ENCODE peak calls at places on chromosomes 11 and 22, in five cellular contexts. X is HepG2, R is sigmoid colon, O is tibial nerve, B is upper lobe of left lung. V is an unnamed sample.

GRCh38 chr22:31125521-31126117 is 2.9 kb downstream of the INPP5J start:
- DNase-seq in X (no peak), R (no peak), O (no peak), B (no peak), V (no peak)

GRCh38 chr11:1838426-1839131 is at the start of gene TNNI2:
- DNase-seq in X (no peak), R (no peak), O (no peak), B (no peak), V (no peak)

GRCh38 chr22:16917144-16918003 is 90.6 kb downstream of the GAB4 start:
- DNase-seq in X (peak), R (no peak), O (peak), B (peak), V (peak)

GRCh38 chr22:41920271-41920976 is 5.5 kb upstream of the SHISA8 start:
- DNase-seq in X (no peak), R (no peak), O (no peak), B (no peak), V (peak)

GRCh38 chr11:46333129-46333947 is 13.9 kb upstream of the DGKZ start:
- DNase-seq in X (no peak), R (no peak), O (no peak), B (no peak), V (no peak)

GRCh38 chr11:31328698-31329097 is 40.8 kb downstream of the DCDC1 start:
- DNase-seq in X (no peak), R (no peak), O (no peak), B (no peak), V (no peak)

GRCh38 chr11:64254326-64254725 is 3.0 kb downstream of the PLCB3 start:
- DNase-seq in X (no peak), R (no peak), O (no peak), B (no peak), V (no peak)

GRCh38 chr11:103338621-103339484 is 229.6 kb downstream of the DYNC2H1 start:
- DNase-seq in X (no peak), R (no peak), O (no peak), B (no peak), V (no peak)

GRCh38 chr11:69039501-69039900 is 9.2 kb upstream of the TPCN2 start:
- DNase-seq in X (no peak), R (no peak), O (no peak), B (no peak), V (no peak)

GRCh38 chr11:2276999-2277328 is 6.6 kb upstream of the ASCL2 start:
- DNase-seq in X (no peak), R (no peak), O (no peak), B (no peak), V (no peak)

GRCh38 chr11:131498631-131499053 is 128.2 kb downstream of the NTM start:
- DNase-seq in X (no peak), R (no peak), O (no peak), B (no peak), V (no peak)

GRCh38 chr11:134223066-134223465 is 701 bp downstream of the NCAPD3 start:
- DNase-seq in X (no peak), R (no peak), O (no peak), B (no peak), V (no peak)

GRCh38 chr11:72719144-72719543 is 33.1 kb downstream of the ARAP1 start:
- DNase-seq in X (no peak), R (no peak), O (no peak), B (peak), V (no peak)

GRCh38 chr11:17686185-17686980 is 33.0 kb upstream of the MYOD1 start:
- DNase-seq in X (no peak), R (no peak), O (no peak), B (no peak), V (no peak)
- TF ChIP-seq EP300 in X (no peak), R (no peak), O (no peak), B (no peak), V (no peak)

DNA sequence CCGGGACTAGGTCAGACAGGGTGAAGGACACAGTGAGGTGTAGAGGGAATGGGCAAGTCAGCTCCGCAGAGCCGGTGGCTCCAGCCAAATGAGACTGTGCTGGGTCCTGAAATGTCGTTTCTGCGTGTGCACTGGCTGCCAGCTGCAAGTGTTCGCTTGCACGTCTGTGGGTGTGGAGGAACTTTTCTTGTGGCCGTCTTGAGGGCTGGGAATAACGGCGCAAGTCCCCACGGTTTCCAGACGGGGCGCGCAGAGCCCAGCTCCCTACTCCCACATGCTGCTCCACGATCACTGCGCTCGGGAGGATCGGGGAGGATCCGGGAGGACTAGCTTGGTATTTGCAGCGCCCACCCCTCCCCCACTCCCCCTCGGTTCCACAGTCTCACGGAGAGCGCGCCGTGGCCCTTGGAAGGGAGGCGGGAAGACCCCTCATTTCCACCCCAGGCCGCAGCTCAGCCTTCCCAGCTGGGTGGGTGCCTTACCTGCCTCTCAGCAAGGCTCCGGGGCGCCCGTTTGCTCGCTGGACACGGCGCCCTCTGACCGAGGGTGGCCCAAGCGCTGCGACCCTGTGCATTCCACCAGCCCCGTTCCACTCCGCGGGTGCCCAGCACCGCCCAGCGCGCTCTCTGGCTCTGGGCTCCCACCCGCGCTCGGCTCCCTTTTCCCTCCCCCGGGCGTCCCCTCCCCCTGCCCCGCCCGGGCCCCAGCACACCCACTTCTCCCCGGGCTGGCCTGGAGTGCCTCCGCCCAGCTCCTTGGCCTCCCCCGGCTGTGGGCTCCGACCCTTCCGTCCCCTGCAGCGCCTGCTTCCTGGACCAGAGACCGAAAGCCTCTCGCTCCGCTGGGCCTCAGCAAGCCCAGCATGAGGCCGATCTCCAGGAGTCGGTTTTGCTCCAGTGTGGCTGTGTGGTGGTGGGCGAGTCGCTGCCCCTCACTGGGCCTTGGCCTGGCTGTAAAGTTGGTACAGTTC is at the start of gene KCNE3:
- DNase-seq in X (no peak), R (peak), O (no peak), B (peak), V (peak)
- TF ChIP-seq EP300 in X (no peak), R (no peak), O (no peak), B (no peak), V (no peak)

DNA sequence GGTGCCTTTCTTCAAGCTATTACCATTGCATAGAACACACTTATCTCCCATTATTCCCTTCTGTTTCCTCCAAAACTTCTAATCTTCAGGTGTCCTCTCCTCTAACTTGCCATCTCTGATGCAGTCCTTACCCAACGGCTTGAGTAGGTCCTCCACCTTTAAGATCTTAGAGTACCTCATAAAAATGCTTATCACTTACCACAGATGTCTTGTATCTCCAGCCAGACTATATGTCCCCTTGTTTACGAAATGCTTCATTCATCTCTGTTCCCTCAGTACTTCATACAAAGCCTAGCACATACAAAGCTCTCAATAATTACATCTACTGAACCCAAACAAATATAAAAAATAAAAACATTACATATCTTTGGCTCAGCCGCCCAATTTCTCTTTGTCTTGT is 49.3 kb downstream of the PAK1 start:
- DNase-seq in X (no peak), R (no peak), O (no peak), B (no peak), V (no peak)
- TF ChIP-seq EP300 in X (no peak), R (no peak), O (no peak), B (no peak), V (no peak)

GRCh38 chr11:113847111-113847510 is 28.3 kb downstream of the USP28 start:
- DNase-seq in X (no peak), R (no peak), O (no peak), B (no peak), V (no peak)

GRCh38 chr11:113850188-113850587 is 25.2 kb downstream of the USP28 start:
- DNase-seq in X (no peak), R (no peak), O (no peak), B (no peak), V (no peak)

GRCh38 chr11:113849713-113850112 is 25.7 kb downstream of the USP28 start:
- DNase-seq in X (no peak), R (no peak), O (no peak), B (no peak), V (no peak)

GRCh38 chr11:113841691-113842090 is 33.7 kb downstream of the USP28 start:
- DNase-seq in X (no peak), R (no peak), O (no peak), B (no peak), V (no peak)

DNA sequence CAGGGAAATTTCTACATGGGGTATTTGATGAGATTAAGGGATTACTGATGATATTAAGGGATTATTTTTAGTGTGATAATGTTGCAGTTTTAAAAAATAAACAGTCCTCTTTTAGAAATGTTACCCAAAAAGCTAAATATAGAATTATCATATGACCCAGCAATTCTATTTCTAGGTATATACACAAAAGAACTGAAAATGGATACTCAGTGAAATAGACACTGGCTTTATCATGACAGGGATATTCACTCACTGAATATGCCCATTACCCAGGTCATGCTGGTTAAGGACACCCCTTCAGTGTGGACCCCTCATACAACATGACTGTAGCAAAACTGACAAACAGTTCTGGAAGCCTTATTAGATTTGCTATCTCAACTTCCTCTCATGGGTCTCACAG is 27.8 kb downstream of the USP28 start:
- DNase-seq in X (no peak), R (no peak), O (no peak), B (no peak), V (no peak)
- TF ChIP-seq EP300 in X (no peak), R (no peak), O (no peak), B (no peak), V (no peak)

DNA sequence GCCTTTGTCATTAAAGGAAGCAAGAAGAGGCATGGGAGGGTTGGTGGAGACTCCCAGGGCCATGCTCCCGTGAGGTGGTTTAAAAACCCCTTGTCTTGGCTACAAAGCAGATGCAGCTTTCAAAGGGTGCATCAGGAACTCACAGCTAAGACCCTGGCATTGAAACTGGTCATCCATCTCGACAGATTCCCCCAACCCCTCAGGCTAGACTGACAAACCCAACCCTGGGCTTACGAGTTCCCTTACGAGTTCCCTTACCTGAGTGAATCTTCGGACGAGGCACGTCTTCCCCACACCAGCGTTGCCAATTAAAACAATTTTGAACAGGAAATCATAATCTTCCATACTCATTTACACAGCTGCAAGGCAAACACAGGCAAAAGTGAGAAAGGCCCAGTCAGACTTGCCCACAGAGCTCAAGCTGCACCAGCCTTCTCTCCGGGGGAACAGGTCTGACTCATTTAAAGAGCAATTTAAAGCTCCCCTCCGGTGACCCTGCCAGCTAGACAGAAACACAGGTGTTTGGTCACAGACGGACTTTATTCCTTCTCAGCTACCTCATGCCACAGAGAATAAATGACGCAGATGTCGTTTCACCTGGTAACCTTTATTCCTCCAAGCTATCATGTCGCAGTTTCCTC is 74.6 kb downstream of the RAB30 start:
- DNase-seq in X (no peak), R (no peak), O (no peak), B (no peak), V (peak)
- TF ChIP-seq EP300 in X (no peak), R (no peak), O (no peak), B (no peak), V (no peak)

GRCh38 chr11:10307022-10307410 is 2.1 kb downstream of the ADM start:
- DNase-seq in X (peak), R (no peak), O (no peak), B (no peak), V (no peak)

GRCh38 chr11:10308208-10308954 is 3.5 kb downstream of the ADM start:
- DNase-seq in X (no peak), R (no peak), O (no peak), B (no peak), V (no peak)

GRCh38 chr11:10305964-10306918 is 1.4 kb downstream of the ADM start:
- DNase-seq in X (no peak), R (no peak), O (no peak), B (no peak), V (peak)

GRCh38 chr11:10309163-10310093 is 4.6 kb downstream of the ADM start:
- DNase-seq in X (peak), R (peak), O (no peak), B (peak), V (peak)

DNA sequence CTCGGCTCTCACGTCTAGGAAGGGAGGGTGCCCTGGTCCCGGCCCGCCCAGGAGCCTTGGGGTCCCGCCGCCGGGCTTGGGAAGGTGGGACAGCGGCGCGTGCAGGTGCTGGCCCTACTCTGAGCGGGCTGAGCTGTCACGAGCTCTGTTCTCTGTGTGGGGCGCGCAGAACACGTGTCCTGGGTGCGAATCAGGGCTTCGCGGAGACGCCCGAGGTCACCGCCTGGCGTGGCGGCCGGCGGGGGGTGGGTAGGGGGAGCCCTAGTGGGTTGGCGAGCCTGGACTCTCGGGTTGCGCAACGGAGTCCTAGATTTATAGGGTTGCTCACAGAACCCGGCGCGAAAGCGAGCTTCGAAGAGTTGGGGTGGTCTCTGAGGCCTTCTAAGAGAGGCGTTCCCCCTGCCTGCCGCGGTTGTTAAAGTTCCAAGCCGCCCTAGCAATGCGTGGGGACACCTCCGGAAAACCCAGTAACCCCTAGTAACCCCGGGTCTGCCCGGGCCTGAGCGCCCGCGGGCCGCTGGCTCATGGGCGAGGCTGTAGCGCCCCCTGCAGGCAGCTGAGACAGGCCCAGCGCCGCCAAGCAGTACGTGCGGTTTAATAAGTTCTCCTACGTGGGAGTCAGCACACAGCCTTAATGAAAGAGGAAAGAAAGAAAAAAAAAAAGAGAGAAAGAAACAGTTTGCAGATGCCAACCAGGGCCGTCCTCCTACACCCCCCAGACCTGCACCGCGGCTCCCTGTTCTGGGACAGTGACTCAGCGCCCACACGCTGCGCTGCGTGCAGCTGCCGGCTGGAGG is 2.7 kb downstream of the ADM start:
- DNase-seq in X (peak), R (peak), O (peak), B (peak), V (peak)
- TF ChIP-seq EP300 in X (peak), R (no peak), O (peak), B (no peak), V (no peak)

DNA sequence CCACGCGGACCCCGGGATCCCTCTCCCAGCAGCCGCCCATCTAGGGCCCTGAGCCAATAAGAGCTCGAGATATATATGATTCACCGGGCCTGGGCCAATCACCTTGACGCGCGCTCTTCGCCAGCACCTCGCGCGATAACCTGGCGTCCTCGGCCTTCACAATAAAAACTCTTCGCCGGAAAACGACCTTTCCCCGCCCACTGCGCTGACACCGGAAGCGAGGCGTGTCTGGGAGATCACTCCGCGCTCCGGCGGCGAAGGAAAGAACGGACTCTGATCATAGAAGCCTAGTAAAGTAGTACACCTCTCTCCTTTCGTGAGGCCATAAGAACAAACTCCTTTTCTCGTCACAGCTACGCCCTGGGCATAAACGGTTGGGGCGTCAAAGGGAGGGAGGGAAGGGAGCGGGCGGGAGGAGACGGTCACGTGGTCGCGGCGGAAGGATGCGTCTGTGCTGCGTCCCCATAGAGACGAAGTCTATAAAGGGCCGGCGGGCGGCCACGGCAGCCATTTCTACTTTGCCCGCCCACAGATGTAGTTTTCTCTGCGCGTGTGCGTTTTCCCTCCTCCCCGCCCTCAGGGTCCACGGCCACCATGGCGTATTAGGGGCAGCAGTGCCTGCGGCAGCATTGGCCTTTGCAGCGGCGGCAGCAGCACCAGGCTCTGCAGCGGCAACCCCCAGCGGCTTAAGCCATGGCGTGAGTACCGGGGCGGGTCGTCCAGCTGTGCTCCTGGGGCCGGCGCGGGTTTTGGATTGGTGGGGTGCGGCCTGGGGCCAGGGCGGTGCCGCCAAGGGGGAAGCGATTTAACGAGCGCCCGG is at the start of gene ATF4:
- DNase-seq in X (peak), R (peak), O (peak), B (peak), V (peak)
- TF ChIP-seq EP300 in X (no peak), R (no peak), O (peak), B (no peak), V (no peak)